ENCODE peak calls at places on chromosomes 5 and 9, in ten cellular contexts. One of them, this sample, is unnamed.

GRCh38 chr5:148956632-148957385 is 106.1 kb downstream of the SH3TC2 start:
- DNase-seq in H1: no peak
- DNase-seq in K562: no peak
- DNase-seq in GM12865: no peak
- DNase-seq in A549: no peak
- DNase-seq in B cell: no peak
- DNase-seq in lower leg skin: no peak
- DNase-seq in activated CD8-positive, alpha-beta T cell treated with anti-CD3 and anti-CD28 coated beads for 36 hours: no peak
- DNase-seq in epithelial cell of proximal tubule: no peak
- DNase-seq in RWPE2: no peak
- DNase-seq in this sample: no peak

GRCh38 chr5:1643651-1644392 is 120.1 kb upstream of the LPCAT1 start:
- DNase-seq in H1: no peak
- DNase-seq in K562: no peak
- DNase-seq in GM12865: no peak
- DNase-seq in A549: no peak
- DNase-seq in B cell: no peak
- DNase-seq in lower leg skin: no peak
- DNase-seq in activated CD8-positive, alpha-beta T cell treated with anti-CD3 and anti-CD28 coated beads for 36 hours: no peak
- DNase-seq in epithelial cell of proximal tubule: no peak
- DNase-seq in RWPE2: peak; percentile 59
- DNase-seq in this sample: peak; percentile 24

GRCh38 chr5:159337291-159337974 is 7.1 kb upstream of the IL12B start:
- DNase-seq in H1: no peak
- DNase-seq in K562: no peak
- DNase-seq in GM12865: peak; percentile 51
- DNase-seq in A549: peak; percentile 37
- DNase-seq in B cell: peak; percentile 41
- DNase-seq in lower leg skin: no peak
- DNase-seq in activated CD8-positive, alpha-beta T cell treated with anti-CD3 and anti-CD28 coated beads for 36 hours: peak; percentile 60
- DNase-seq in epithelial cell of proximal tubule: no peak
- DNase-seq in RWPE2: no peak
- DNase-seq in this sample: no peak

GRCh38 chr9:69317894-69318293 is 7.1 kb upstream of the ENTREP1 start:
- DNase-seq in H1: no peak
- DNase-seq in K562: no peak
- DNase-seq in GM12865: peak; percentile 47
- DNase-seq in A549: no peak
- DNase-seq in B cell: no peak
- DNase-seq in lower leg skin: no peak
- DNase-seq in activated CD8-positive, alpha-beta T cell treated with anti-CD3 and anti-CD28 coated beads for 36 hours: peak; percentile 45
- DNase-seq in epithelial cell of proximal tubule: no peak
- DNase-seq in RWPE2: no peak
- DNase-seq in this sample: no peak

GRCh38 chr5:62931081-62931480 is 352.5 kb downstream of the LRRC70 start:
- DNase-seq in H1: no peak
- DNase-seq in K562: no peak
- DNase-seq in GM12865: no peak
- DNase-seq in A549: no peak
- DNase-seq in B cell: no peak
- DNase-seq in lower leg skin: no peak
- DNase-seq in activated CD8-positive, alpha-beta T cell treated with anti-CD3 and anti-CD28 coated beads for 36 hours: no peak
- DNase-seq in epithelial cell of proximal tubule: no peak
- DNase-seq in RWPE2: no peak
- DNase-seq in this sample: no peak

GRCh38 chr9:27491164-27491563 is 32.9 kb upstream of the IFNK start:
- DNase-seq in H1: no peak
- DNase-seq in K562: no peak
- DNase-seq in GM12865: peak; percentile 43
- DNase-seq in A549: no peak
- DNase-seq in B cell: no peak
- DNase-seq in lower leg skin: no peak
- DNase-seq in activated CD8-positive, alpha-beta T cell treated with anti-CD3 and anti-CD28 coated beads for 36 hours: no peak
- DNase-seq in epithelial cell of proximal tubule: no peak
- DNase-seq in RWPE2: no peak
- DNase-seq in this sample: peak; percentile 21

GRCh38 chr5:170741801-170742200 is 41.7 kb upstream of the GABRP start:
- DNase-seq in H1: peak; percentile 42
- DNase-seq in K562: no peak
- DNase-seq in GM12865: no peak
- DNase-seq in A549: no peak
- DNase-seq in B cell: no peak
- DNase-seq in lower leg skin: no peak
- DNase-seq in activated CD8-positive, alpha-beta T cell treated with anti-CD3 and anti-CD28 coated beads for 36 hours: no peak
- DNase-seq in epithelial cell of proximal tubule: no peak
- DNase-seq in RWPE2: no peak
- DNase-seq in this sample: no peak

GRCh38 chr9:1294641-1295040 is 244.5 kb downstream of the DMRT2 start:
- DNase-seq in H1: no peak
- DNase-seq in K562: no peak
- DNase-seq in GM12865: no peak
- DNase-seq in A549: no peak
- DNase-seq in B cell: no peak
- DNase-seq in lower leg skin: no peak
- DNase-seq in activated CD8-positive, alpha-beta T cell treated with anti-CD3 and anti-CD28 coated beads for 36 hours: no peak
- DNase-seq in epithelial cell of proximal tubule: no peak
- DNase-seq in RWPE2: no peak
- DNase-seq in this sample: no peak

GRCh38 chr5:154444559-154445421 is 1.0 kb upstream of the SAP30L start:
- DNase-seq in H1: peak; percentile 75
- DNase-seq in K562: peak; percentile 32
- DNase-seq in GM12865: peak; percentile 17
- DNase-seq in A549: peak; percentile 6
- DNase-seq in B cell: peak; percentile 29
- DNase-seq in lower leg skin: peak; percentile 87
- DNase-seq in activated CD8-positive, alpha-beta T cell treated with anti-CD3 and anti-CD28 coated beads for 36 hours: peak; percentile 30
- DNase-seq in epithelial cell of proximal tubule: no peak
- DNase-seq in RWPE2: no peak
- DNase-seq in this sample: peak; percentile 44

GRCh38 chr5:106601605-106602004 is 1069.1 kb downstream of the EFNA5 start:
- DNase-seq in H1: no peak
- DNase-seq in K562: no peak
- DNase-seq in GM12865: peak; percentile 82
- DNase-seq in A549: no peak
- DNase-seq in B cell: no peak
- DNase-seq in lower leg skin: no peak
- DNase-seq in activated CD8-positive, alpha-beta T cell treated with anti-CD3 and anti-CD28 coated beads for 36 hours: no peak
- DNase-seq in epithelial cell of proximal tubule: no peak
- DNase-seq in RWPE2: no peak
- DNase-seq in this sample: peak; percentile 21

GRCh38 chr5:53011233-53011632 is 22.1 kb downstream of the ITGA2 start:
- DNase-seq in H1: no peak
- DNase-seq in K562: no peak
- DNase-seq in GM12865: no peak
- DNase-seq in A549: no peak
- DNase-seq in B cell: no peak
- DNase-seq in lower leg skin: no peak
- DNase-seq in activated CD8-positive, alpha-beta T cell treated with anti-CD3 and anti-CD28 coated beads for 36 hours: no peak
- DNase-seq in epithelial cell of proximal tubule: no peak
- DNase-seq in RWPE2: no peak
- DNase-seq in this sample: no peak

DNA sequence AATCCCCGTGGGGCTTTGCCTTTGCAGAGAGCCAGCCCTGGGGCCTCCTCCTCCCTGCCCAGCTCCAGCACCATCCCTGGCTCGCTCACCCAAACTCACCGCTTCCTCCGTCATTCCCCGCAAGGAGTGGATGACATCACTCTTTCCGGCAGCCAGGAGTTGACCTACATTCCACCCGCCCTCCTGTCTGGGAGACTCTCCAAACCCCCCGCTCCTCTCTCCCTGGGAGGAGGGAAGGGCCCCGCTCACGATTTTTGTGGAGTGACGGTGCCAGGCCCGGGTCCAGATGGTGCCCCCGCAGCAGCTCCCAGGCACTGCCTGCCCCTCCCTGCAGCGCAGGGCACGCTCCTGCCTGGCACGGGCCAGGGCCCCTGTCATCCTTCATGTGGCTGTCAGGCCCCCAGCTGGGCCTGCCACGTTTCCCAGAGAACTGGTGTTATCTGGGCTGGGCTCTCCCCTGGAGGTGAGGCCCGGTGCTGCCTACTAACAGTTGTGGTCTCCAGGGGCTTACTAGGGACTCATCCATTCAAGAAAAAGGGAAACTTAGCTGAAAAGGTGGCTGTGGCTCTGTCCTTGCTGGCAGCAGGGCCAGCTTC is 52.3 kb downstream of the NTNG2 start:
- DNase-seq in H1: peak; percentile 74
- DNase-seq in K562: peak; percentile 29
- DNase-seq in GM12865: no peak
- DNase-seq in A549: peak; percentile 51
- DNase-seq in B cell: no peak
- DNase-seq in lower leg skin: no peak
- DNase-seq in activated CD8-positive, alpha-beta T cell treated with anti-CD3 and anti-CD28 coated beads for 36 hours: no peak
- DNase-seq in epithelial cell of proximal tubule: no peak
- DNase-seq in RWPE2: no peak
- DNase-seq in this sample: no peak
- TF ChIP-seq CTCF in H1: no peak
- TF ChIP-seq CTCF in K562: no peak
- TF ChIP-seq CTCF in GM12865: no peak
- TF ChIP-seq CTCF in A549: no peak
- TF ChIP-seq CTCF in B cell: no peak
- TF ChIP-seq CTCF in lower leg skin: no peak
- TF ChIP-seq CTCF in activated CD8-positive, alpha-beta T cell treated with anti-CD3 and anti-CD28 coated beads for 36 hours: no peak
- TF ChIP-seq CTCF in epithelial cell of proximal tubule: peak; percentile 13
- TF ChIP-seq CTCF in RWPE2: no peak
- TF ChIP-seq CTCF in this sample: no peak

GRCh38 chr5:76402880-76403712 is at the start of gene IQGAP2:
- DNase-seq in H1: peak; percentile 88
- DNase-seq in K562: peak; percentile 90
- DNase-seq in GM12865: peak; percentile 90
- DNase-seq in A549: peak; percentile 74
- DNase-seq in B cell: peak; percentile 91
- DNase-seq in lower leg skin: peak; percentile 91
- DNase-seq in activated CD8-positive, alpha-beta T cell treated with anti-CD3 and anti-CD28 coated beads for 36 hours: peak; percentile 84
- DNase-seq in epithelial cell of proximal tubule: no peak
- DNase-seq in RWPE2: no peak
- DNase-seq in this sample: peak; percentile 89
- TF ChIP-seq CTCF in H1: peak; percentile 81
- TF ChIP-seq CTCF in K562: peak; percentile 75
- TF ChIP-seq CTCF in GM12865: peak; percentile 83
- TF ChIP-seq CTCF in A549: peak; percentile 85
- TF ChIP-seq CTCF in B cell: peak; percentile 79
- TF ChIP-seq CTCF in lower leg skin: no peak
- TF ChIP-seq CTCF in activated CD8-positive, alpha-beta T cell treated with anti-CD3 and anti-CD28 coated beads for 36 hours: peak; percentile 87
- TF ChIP-seq CTCF in epithelial cell of proximal tubule: peak; percentile 52
- TF ChIP-seq CTCF in RWPE2: peak; percentile 93
- TF ChIP-seq CTCF in this sample: peak; percentile 97

GRCh38 chr9:95441081-95441480 is 75.7 kb downstream of the PTCH1 start:
- DNase-seq in H1: peak; percentile 10
- DNase-seq in K562: no peak
- DNase-seq in GM12865: no peak
- DNase-seq in A549: no peak
- DNase-seq in B cell: no peak
- DNase-seq in lower leg skin: no peak
- DNase-seq in activated CD8-positive, alpha-beta T cell treated with anti-CD3 and anti-CD28 coated beads for 36 hours: no peak
- DNase-seq in epithelial cell of proximal tubule: no peak
- DNase-seq in RWPE2: no peak
- DNase-seq in this sample: no peak
- TF ChIP-seq CTCF in H1: no peak
- TF ChIP-seq CTCF in K562: no peak
- TF ChIP-seq CTCF in GM12865: no peak
- TF ChIP-seq CTCF in A549: no peak
- TF ChIP-seq CTCF in B cell: no peak
- TF ChIP-seq CTCF in lower leg skin: no peak
- TF ChIP-seq CTCF in activated CD8-positive, alpha-beta T cell treated with anti-CD3 and anti-CD28 coated beads for 36 hours: no peak
- TF ChIP-seq CTCF in epithelial cell of proximal tubule: no peak
- TF ChIP-seq CTCF in RWPE2: no peak
- TF ChIP-seq CTCF in this sample: no peak

GRCh38 chr9:120868676-120869359 is 8.2 kb downstream of the PHF19 start:
- DNase-seq in H1: peak; percentile 98
- DNase-seq in K562: peak; percentile 100
- DNase-seq in GM12865: peak; percentile 98
- DNase-seq in A549: peak; percentile 98
- DNase-seq in B cell: peak; percentile 99
- DNase-seq in lower leg skin: peak; percentile 99
- DNase-seq in activated CD8-positive, alpha-beta T cell treated with anti-CD3 and anti-CD28 coated beads for 36 hours: peak; percentile 98
- DNase-seq in epithelial cell of proximal tubule: peak; percentile 57
- DNase-seq in RWPE2: peak; percentile 99
- DNase-seq in this sample: peak; percentile 99
- TF ChIP-seq CTCF in H1: peak; percentile 62
- TF ChIP-seq CTCF in K562: peak; percentile 91
- TF ChIP-seq CTCF in GM12865: peak; percentile 63
- TF ChIP-seq CTCF in A549: peak; percentile 51
- TF ChIP-seq CTCF in B cell: peak; percentile 70
- TF ChIP-seq CTCF in lower leg skin: no peak
- TF ChIP-seq CTCF in activated CD8-positive, alpha-beta T cell treated with anti-CD3 and anti-CD28 coated beads for 36 hours: peak; percentile 51
- TF ChIP-seq CTCF in epithelial cell of proximal tubule: peak; percentile 54
- TF ChIP-seq CTCF in RWPE2: no peak
- TF ChIP-seq CTCF in this sample: peak; percentile 60

DNA sequence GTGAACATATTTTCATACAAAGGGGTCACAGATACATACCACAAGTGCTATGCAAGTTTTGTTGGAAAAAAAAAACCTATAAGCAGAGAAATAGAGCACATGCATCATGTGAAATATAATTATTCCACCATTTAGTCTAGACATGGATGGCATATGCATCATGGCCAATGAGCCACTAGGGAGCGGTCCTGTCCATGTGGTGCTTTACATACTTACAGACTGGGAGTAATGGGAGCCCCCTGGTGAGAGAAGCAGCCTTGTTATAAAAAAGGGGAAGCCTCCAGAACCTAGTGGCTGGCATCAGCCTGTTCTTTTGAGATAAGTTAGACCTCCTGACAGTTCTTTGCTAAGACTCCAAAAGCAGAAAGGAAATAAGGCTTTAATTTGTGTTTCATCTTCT is 1524.1 kb downstream of the MAT2B start:
- DNase-seq in H1: no peak
- DNase-seq in K562: no peak
- DNase-seq in GM12865: peak; percentile 16
- DNase-seq in A549: peak; percentile 31
- DNase-seq in B cell: no peak
- DNase-seq in lower leg skin: no peak
- DNase-seq in activated CD8-positive, alpha-beta T cell treated with anti-CD3 and anti-CD28 coated beads for 36 hours: peak; percentile 5
- DNase-seq in epithelial cell of proximal tubule: no peak
- DNase-seq in RWPE2: no peak
- DNase-seq in this sample: no peak
- TF ChIP-seq CTCF in H1: peak; percentile 31
- TF ChIP-seq CTCF in K562: peak; percentile 27
- TF ChIP-seq CTCF in GM12865: peak; percentile 20
- TF ChIP-seq CTCF in A549: no peak
- TF ChIP-seq CTCF in B cell: no peak
- TF ChIP-seq CTCF in lower leg skin: no peak
- TF ChIP-seq CTCF in activated CD8-positive, alpha-beta T cell treated with anti-CD3 and anti-CD28 coated beads for 36 hours: no peak
- TF ChIP-seq CTCF in epithelial cell of proximal tubule: peak; percentile 7
- TF ChIP-seq CTCF in RWPE2: peak; percentile 42
- TF ChIP-seq CTCF in this sample: peak; percentile 12

DNA sequence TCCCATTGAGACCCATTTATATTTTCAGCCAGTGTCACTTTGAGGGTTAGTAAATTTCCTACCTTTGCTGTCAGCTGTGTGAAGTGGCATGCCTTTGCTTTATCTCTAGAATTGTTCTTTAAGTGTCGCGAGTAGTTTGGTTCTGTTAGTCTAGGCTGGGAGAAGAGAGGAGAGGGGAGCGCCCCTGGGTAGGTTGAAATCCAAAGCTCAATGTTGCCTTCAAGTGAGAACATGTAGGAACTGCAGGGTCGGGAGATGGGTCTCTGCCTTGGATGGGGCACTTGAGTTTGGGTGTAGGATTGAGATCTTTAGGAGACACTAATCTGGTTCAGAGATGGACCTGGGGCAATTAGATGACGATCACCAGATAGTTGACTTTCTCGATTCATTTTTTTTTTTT is 46.3 kb downstream of the STC2 start:
- DNase-seq in H1: no peak
- DNase-seq in K562: no peak
- DNase-seq in GM12865: no peak
- DNase-seq in A549: peak; percentile 54
- DNase-seq in B cell: no peak
- DNase-seq in lower leg skin: no peak
- DNase-seq in activated CD8-positive, alpha-beta T cell treated with anti-CD3 and anti-CD28 coated beads for 36 hours: peak; percentile 23
- DNase-seq in epithelial cell of proximal tubule: no peak
- DNase-seq in RWPE2: no peak
- DNase-seq in this sample: no peak
- TF ChIP-seq CTCF in H1: peak; percentile 58
- TF ChIP-seq CTCF in K562: peak; percentile 58
- TF ChIP-seq CTCF in GM12865: peak; percentile 20
- TF ChIP-seq CTCF in A549: peak; percentile 40
- TF ChIP-seq CTCF in B cell: no peak
- TF ChIP-seq CTCF in lower leg skin: no peak
- TF ChIP-seq CTCF in activated CD8-positive, alpha-beta T cell treated with anti-CD3 and anti-CD28 coated beads for 36 hours: no peak
- TF ChIP-seq CTCF in epithelial cell of proximal tubule: peak; percentile 50
- TF ChIP-seq CTCF in RWPE2: peak; percentile 55
- TF ChIP-seq CTCF in this sample: peak; percentile 5